ENCODE peak calls at places on chromosomes 1 and 21, in seven cellular contexts. M is stimulated activated CD8-positive, alpha-beta memory T cell treated with anti-CD3 and anti-CD28 coated beads, Interleukin-2, amount 100 ng/mL, for 1 hour; H is glutamatergic neuron; P is NCI-H2029 treated with DMSO at 0.1 percent for 48 hours; Z is left lobe of liver; U is lower leg skin; F is stimulated activated CD4-positive, alpha-beta T cell treated with anti-CD3 and anti-CD28 coated beads, Interleukin-1b, Interleukin-23, amount 100 ng/mL, for 24 hours. V is an unnamed sample.

GRCh38 chr1:31183927-31184554 is 55.6 kb downstream of the NKAIN1 start:
- DNase-seq in M (no peak), H (peak; percentile 71), P (peak; percentile 36), Z (no peak), U (no peak), F (no peak), V (peak; percentile 41)

GRCh38 chr1:233240367-233240766 is 55.2 kb downstream of the PCNX2 start:
- DNase-seq in M (no peak), H (no peak), P (no peak), Z (no peak), U (no peak), F (no peak), V (no peak)

GRCh38 chr1:16321176-16321867 is 31.0 kb downstream of the FBXO42 start:
- DNase-seq in M (no peak), H (no peak), P (no peak), Z (peak; percentile 1), U (no peak), F (no peak), V (no peak)

GRCh38 chr21:31316488-31317169 is 27.4 kb downstream of the TIAM1 start:
- DNase-seq in M (no peak), H (no peak), P (no peak), Z (no peak), U (no peak), F (no peak), V (no peak)

GRCh38 chr1:70902211-70902610 is 145.4 kb downstream of the PTGER3 start:
- DNase-seq in M (no peak), H (no peak), P (no peak), Z (no peak), U (no peak), F (no peak), V (no peak)

GRCh38 chr1:209653915-209654351 is 1.7 kb upstream of the LAMB3 start:
- DNase-seq in M (no peak), H (no peak), P (no peak), Z (no peak), U (no peak), F (no peak), V (no peak)

GRCh38 chr1:228341450-228341813 is 65.2 kb downstream of the TRIM11 start:
- DNase-seq in M (no peak), H (no peak), P (no peak), Z (no peak), U (no peak), F (no peak), V (no peak)

GRCh38 chr21:42986125-42986783 is 11.9 kb downstream of the PKNOX1 start:
- DNase-seq in M (no peak), H (no peak), P (no peak), Z (no peak), U (no peak), F (no peak), V (peak; percentile 79)

GRCh38 chr1:159909381-159909780 is 9.4 kb upstream of the CFAP45 start:
- DNase-seq in M (no peak), H (no peak), P (no peak), Z (no peak), U (no peak), F (no peak), V (no peak)

GRCh38 chr1:151371744-151372410 is 628 bp downstream of the SELENBP1 start:
- DNase-seq in M (no peak), H (no peak), P (peak; percentile 51), Z (peak; percentile 79), U (peak; percentile 87), F (no peak), V (peak; percentile 49)

GRCh38 chr1:61461406-61462384 is 263.2 kb downstream of the TM2D1 start:
- DNase-seq in M (no peak), H (no peak), P (no peak), Z (no peak), U (no peak), F (no peak), V (no peak)

GRCh38 chr1:95010158-95010557 is 62.6 kb downstream of the ALG14 start:
- DNase-seq in M (no peak), H (no peak), P (no peak), Z (no peak), U (no peak), F (no peak), V (no peak)

GRCh38 chr1:238681021-238681420 is 705.3 kb upstream of the CHRM3 start:
- DNase-seq in M (no peak), H (no peak), P (no peak), Z (no peak), U (no peak), F (no peak), V (no peak)

GRCh38 chr21:23950344-23950743 is 1656.9 kb downstream of the MRPL39 start:
- DNase-seq in M (no peak), H (no peak), P (no peak), Z (no peak), U (no peak), F (no peak), V (no peak)

GRCh38 chr1:201941420-201942128 is 4.8 kb downstream of the LMOD1 start:
- DNase-seq in M (no peak), H (peak; percentile 69), P (peak; percentile 10), Z (no peak), U (peak; percentile 61), F (no peak), V (no peak)

GRCh38 chr1:150069923-150070322 is 2.3 kb downstream of the VPS45 start:
- DNase-seq in M (no peak), H (no peak), P (no peak), Z (no peak), U (no peak), F (no peak), V (no peak)

GRCh38 chr1:154869351-154870116 is 547 bp downstream of the KCNN3 start:
- DNase-seq in M (no peak), H (peak; percentile 37), P (peak; percentile 55), Z (no peak), U (no peak), F (no peak), V (peak; percentile 85)

GRCh38 chr1:26006710-26007109 is 8.8 kb upstream of the PAFAH2 start:
- DNase-seq in M (no peak), H (no peak), P (no peak), Z (no peak), U (no peak), F (no peak), V (no peak)